ENCODE peak calls at places on chromosomes 12 and 14, in eight cellular contexts. D, X, H, K, V, Q, C and P are unnamed samples.
A peak's percentile ranks its signal among the peaks of the same experiment; 100 is the strongest.

GRCh38 chr12:100544165-100544564 is 29.3 kb upstream of the GAS2L3 start:
- DNase-seq in Q (no peak), H (no peak), D (no peak), X (no peak), K (no peak), C (no peak), V (no peak), P (no peak)

GRCh38 chr12:30533518-30533917 is 162.2 kb downstream of the IPO8 start:
- DNase-seq in H (no peak), D (no peak), V (no peak), C (no peak), Q (peak; percentile 19), K (no peak), X (no peak), P (no peak)

GRCh38 chr14:55411426-55412389 is at the start of gene ATG14:
- DNase-seq in K (peak; percentile 81), X (peak; percentile 86), D (peak; percentile 82), Q (peak; percentile 84), C (peak; percentile 84), H (peak; percentile 92), V (peak; percentile 90), P (peak; percentile 27)

GRCh38 chr14:61642246-61642982 is 52.9 kb upstream of the HIF1A start:
- DNase-seq in Q (peak; percentile 62), X (peak; percentile 61), V (peak; percentile 49), H (peak; percentile 45), D (no peak), C (no peak), K (no peak), P (no peak)

GRCh38 chr12:57518920-57519757 is 1.2 kb downstream of the DDIT3 start:
- DNase-seq in Q (peak; percentile 55), K (no peak), C (no peak), V (peak; percentile 37), D (peak; percentile 43), X (peak; percentile 62), H (peak; percentile 41), P (no peak)

GRCh38 chr14:59869381-59870255 is 958 bp downstream of the RTN1 start:
- DNase-seq in H (no peak), X (no peak), Q (no peak), V (no peak), D (no peak), C (no peak), K (no peak), P (no peak)

GRCh38 chr14:37834275-37834674 is 238.8 kb downstream of the TTC6 start:
- DNase-seq in K (no peak), X (no peak), Q (no peak), D (no peak), H (no peak), C (no peak), V (no peak), P (no peak)

GRCh38 chr12:28313631-28314030 is 123.4 kb downstream of the CCDC91 start:
- DNase-seq in C (no peak), D (no peak), V (no peak), K (no peak), H (no peak), X (peak; percentile 44), Q (peak; percentile 44), P (no peak)

GRCh38 chr14:77270361-77271112 is 469 bp downstream of the NGB start:
- DNase-seq in K (no peak), H (no peak), Q (no peak), X (no peak), C (no peak), V (no peak), D (no peak), P (no peak)

GRCh38 chr12:119676022-119676421 is 8.1 kb downstream of the PRKAB1 start:
- DNase-seq in V (no peak), Q (no peak), D (no peak), H (no peak), K (no peak), X (no peak), C (no peak), P (no peak)

GRCh38 chr12:119679081-119679480 is 11.1 kb downstream of the PRKAB1 start:
- DNase-seq in C (no peak), D (peak; percentile 70), H (peak; percentile 40), X (peak; percentile 44), Q (no peak), K (no peak), V (no peak), P (no peak)

GRCh38 chr12:119678459-119678858 is 10.5 kb downstream of the PRKAB1 start:
- DNase-seq in Q (no peak), X (no peak), C (no peak), V (no peak), H (no peak), K (no peak), D (no peak), P (no peak)

GRCh38 chr12:119674560-119674959 is 6.6 kb downstream of the PRKAB1 start:
- DNase-seq in X (no peak), K (no peak), Q (no peak), V (no peak), C (no peak), H (no peak), D (no peak), P (no peak)

DNA sequence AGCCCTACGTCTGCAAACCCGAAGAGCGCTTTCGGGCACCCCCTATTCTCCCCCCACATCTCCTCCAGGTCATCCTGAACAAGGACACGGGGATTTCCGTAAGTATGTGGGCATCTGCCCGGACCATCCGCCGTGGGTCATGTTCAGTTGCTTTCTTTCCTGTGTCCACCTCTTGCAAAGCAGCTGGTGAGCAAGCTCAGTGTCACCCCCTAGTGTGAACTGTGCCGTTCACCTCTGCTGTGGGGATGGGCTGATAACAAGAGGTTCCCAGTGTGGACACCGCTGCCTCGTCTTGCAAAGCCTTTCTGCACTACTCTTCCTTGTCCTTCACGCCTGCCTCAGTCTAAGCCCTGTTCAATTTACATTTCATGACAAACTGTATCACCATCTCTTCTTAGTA is 8.6 kb downstream of the PRKAB1 start:
- DNase-seq in K (no peak), X (no peak), D (no peak), Q (no peak), H (no peak), V (no peak), C (no peak), P (no peak)
- TF ChIP-seq CTCF in K (no peak), X (no peak), D (no peak), Q (no peak), H (no peak), V (no peak), C (no peak), P (peak; percentile 11)

GRCh38 chr12:15794836-15795235 is 5.6 kb upstream of the EPS8 start:
- DNase-seq in H (no peak), V (no peak), D (no peak), X (no peak), C (no peak), Q (no peak), K (no peak), P (no peak)

GRCh38 chr12:15788266-15789214 is 648 bp downstream of the EPS8 start:
- DNase-seq in V (peak; percentile 64), X (peak; percentile 78), Q (peak; percentile 61), K (peak; percentile 49), H (peak; percentile 68), D (peak; percentile 60), C (peak; percentile 40), P (no peak)

GRCh38 chr12:15787801-15788200 is 1.4 kb downstream of the EPS8 start:
- DNase-seq in X (peak; percentile 49), H (no peak), V (no peak), D (no peak), C (no peak), K (no peak), Q (no peak), P (no peak)

GRCh38 chr12:15794196-15794595 is 5.0 kb upstream of the EPS8 start:
- DNase-seq in X (no peak), K (no peak), H (no peak), Q (no peak), D (no peak), C (no peak), V (no peak), P (no peak)

GRCh38 chr12:15789215-15790171 is at the start of gene EPS8:
- DNase-seq in C (peak; percentile 71), D (peak; percentile 93), Q (peak; percentile 91), K (peak; percentile 95), H (peak; percentile 93), X (peak; percentile 93), V (peak; percentile 92), P (peak; percentile 66)
- H3K4me3 ChIP-seq in C (peak within 1 kb of the TSS; percentile 62), D (peak within 1 kb of the TSS; percentile 65), Q (peak within 1 kb of the TSS; percentile 91), K (peak within 1 kb of the TSS; percentile 76), H (peak within 1 kb of the TSS; percentile 60), X (peak within 1 kb of the TSS; percentile 83), V (peak within 1 kb of the TSS; percentile 73), P (peak within 1 kb of the TSS; percentile 80)

GRCh38 chr12:2228535-2228934 is 175.7 kb downstream of the CACNA1C start:
- DNase-seq in C (no peak), D (no peak), Q (no peak), H (no peak), V (no peak), K (no peak), X (no peak), P (no peak)

GRCh38 chr12:2227360-2227759 is 174.6 kb downstream of the CACNA1C start:
- DNase-seq in X (no peak), Q (no peak), H (no peak), V (no peak), C (no peak), K (no peak), D (no peak), P (no peak)

GRCh38 chr12:2231011-2231595 is 178.3 kb downstream of the CACNA1C start:
- DNase-seq in X (no peak), V (no peak), D (no peak), H (no peak), Q (no peak), K (no peak), C (no peak), P (no peak)

GRCh38 chr12:2231956-2232355 is 179.2 kb downstream of the CACNA1C start:
- DNase-seq in H (no peak), K (no peak), Q (no peak), C (no peak), V (no peak), D (no peak), X (no peak), P (no peak)

DNA sequence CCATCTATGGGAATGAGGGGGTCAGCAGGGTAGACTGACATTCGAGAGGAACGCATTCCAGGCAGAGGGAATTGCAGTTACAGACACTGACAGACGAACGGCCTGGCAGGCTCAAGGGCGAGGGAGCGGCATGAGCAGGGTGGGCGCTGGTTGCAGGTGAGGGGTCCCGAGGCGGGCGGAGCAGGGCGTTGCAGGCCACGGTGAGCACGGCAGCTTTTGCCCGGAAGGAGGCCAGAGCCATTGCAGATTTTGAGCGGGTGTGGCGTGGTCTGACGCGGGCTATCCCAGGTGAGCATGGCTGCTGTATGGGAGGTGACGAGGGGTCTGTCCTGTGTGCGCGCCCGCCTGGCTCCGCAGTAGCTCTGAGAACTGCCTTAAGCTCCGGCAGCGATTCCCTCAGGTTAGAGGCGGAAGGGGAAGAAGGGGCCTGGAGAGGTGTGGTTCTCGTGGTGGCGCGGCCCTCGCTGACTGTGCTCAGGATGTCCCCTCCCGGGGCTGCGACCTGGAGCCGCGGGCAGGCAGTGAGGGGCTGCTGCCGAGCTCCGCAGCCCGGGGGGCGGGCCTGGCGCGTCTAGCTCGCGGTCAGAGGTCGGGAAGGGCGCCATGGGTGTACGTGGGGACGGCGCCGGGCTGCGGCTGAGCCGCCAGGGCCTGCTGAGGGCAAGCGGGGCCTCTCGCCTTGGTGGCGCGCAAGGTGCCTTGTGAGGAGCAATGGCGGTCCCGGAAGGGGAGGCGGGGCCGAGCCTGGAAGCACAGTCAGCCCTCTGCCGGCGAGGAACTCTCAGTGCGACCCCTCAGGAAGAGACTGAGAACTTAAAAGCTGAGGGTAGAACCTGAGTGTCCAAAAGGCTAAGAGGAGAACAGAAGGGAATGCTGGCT is 177.1 kb downstream of the CACNA1C start:
- DNase-seq in K (no peak), Q (no peak), V (no peak), H (no peak), X (peak; percentile 35), D (no peak), C (no peak), P (no peak)
- TF ChIP-seq CTCF in K (no peak), Q (no peak), V (no peak), H (no peak), X (peak; percentile 45), D (no peak), C (no peak), P (no peak)

GRCh38 chr12:21940549-21940948 is 677 bp downstream of the ABCC9 start:
- DNase-seq in C (no peak), Q (peak; percentile 8), K (no peak), H (no peak), V (no peak), D (no peak), X (no peak), P (no peak)
- H3K4me3 ChIP-seq in C (no peak overlapping the region), Q (peak overlapping the region; percentile 76), K (no peak overlapping the region), H (peak overlapping the region; percentile 36), V (no peak overlapping the region), D (peak overlapping the region; percentile 49), X (peak overlapping the region; percentile 51), P (peak overlapping the region; percentile 69)